ENCODE peak calls at places on chromosomes 5 and 9, in eight cellular contexts. O, U, K, V, D, S, M and F are unnamed samples.

GRCh38 chr5:140125637-140126036 is at the start of gene IGIP:
- DNase-seq in V (no peak), U (no peak), O (no peak), M (no peak), D (no peak), S (no peak), K (no peak), F (no peak)

GRCh38 chr9:130891699-130892502 is 4.7 kb downstream of the QRFP start:
- DNase-seq in K (peak), O (peak), V (no peak), M (no peak), U (no peak), S (no peak), D (peak), F (no peak)

GRCh38 chr9:16532681-16533450 is 337.6 kb downstream of the BNC2 start:
- DNase-seq in O (no peak), U (no peak), V (peak), D (no peak), S (no peak), M (no peak), K (no peak), F (no peak)

GRCh38 chr5:10567181-10567591 is 3.3 kb downstream of the ANKRD33B start:
- DNase-seq in S (no peak), M (peak), U (no peak), D (no peak), O (no peak), V (no peak), K (no peak), F (no peak)

GRCh38 chr9:90300901-90301688 is 341.5 kb downstream of the DIRAS2 start:
- DNase-seq in O (peak), S (peak), D (no peak), K (peak), M (peak), U (no peak), V (peak), F (no peak)

GRCh38 chr9:80874276-80874675 is 815.1 kb downstream of the TLE1 start:
- DNase-seq in U (no peak), V (peak), K (no peak), O (no peak), D (no peak), S (no peak), M (no peak), F (no peak)

GRCh38 chr5:12780536-12780935 is 876.3 kb upstream of the CTNND2 start:
- DNase-seq in D (no peak), S (no peak), K (no peak), U (no peak), V (no peak), M (no peak), O (no peak), F (no peak)

GRCh38 chr5:112418412-112419049 is 546 bp downstream of the EPB41L4A start:
- DNase-seq in K (peak), D (no peak), M (no peak), V (no peak), U (peak), S (peak), O (no peak), F (no peak)

GRCh38 chr9:136148766-136149165 is 30.1 kb upstream of the TMEM250 start:
- DNase-seq in M (no peak), U (peak), V (no peak), D (no peak), S (no peak), K (no peak), O (no peak), F (no peak)

GRCh38 chr9:37531699-37532098 is 44.5 kb downstream of the FBXO10 start:
- DNase-seq in U (no peak), V (no peak), D (no peak), K (no peak), S (no peak), M (no peak), O (no peak), F (no peak)

GRCh38 chr5:116231288-116231687 is 146.5 kb downstream of the COMMD10 start:
- DNase-seq in D (no peak), S (no peak), U (no peak), O (no peak), M (no peak), K (no peak), V (no peak), F (no peak)

GRCh38 chr9:127562841-127563523 is 49.1 kb upstream of the STXBP1 start:
- DNase-seq in O (no peak), U (no peak), D (no peak), V (peak), K (no peak), S (no peak), M (no peak), F (no peak)

DNA sequence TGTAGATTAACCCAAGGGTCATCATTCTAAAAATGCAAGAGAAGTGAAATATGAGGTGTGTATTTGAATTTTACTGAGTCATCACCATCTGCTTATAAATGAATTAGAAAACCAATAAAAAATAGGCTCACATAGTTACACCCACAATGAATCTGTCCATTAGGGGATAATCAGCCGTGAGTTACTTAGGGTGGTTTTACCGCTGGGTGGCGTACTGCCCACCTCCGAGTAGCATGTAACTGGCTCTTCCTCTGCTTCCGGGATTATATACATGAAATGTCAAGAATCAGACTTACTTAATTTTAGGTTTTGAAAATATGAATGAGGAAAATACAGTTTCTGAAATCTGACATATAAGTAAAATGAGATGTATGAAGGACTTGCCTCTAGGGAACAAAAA is 332.9 kb upstream of the CCNG1 start:
- DNase-seq in O (no peak), U (no peak), M (no peak), V (no peak), K (no peak), D (no peak), S (peak), F (no peak)
- TF ChIP-seq CTCF in O (no peak), U (no peak), M (no peak), V (no peak), K (no peak), D (no peak), S (no peak), F (peak)

GRCh38 chr5:77973253-77973609 is 197.1 kb upstream of the TBCA start:
- DNase-seq in V (no peak), S (no peak), D (no peak), U (peak), K (no peak), O (no peak), M (no peak), F (no peak)
- TF ChIP-seq CTCF in V (no peak), S (no peak), D (no peak), U (no peak), K (no peak), O (no peak), M (no peak), F (no peak)

GRCh38 chr5:137113939-137114338 is 385.2 kb downstream of the SPOCK1 start:
- DNase-seq in S (no peak), U (no peak), M (no peak), K (no peak), O (no peak), V (no peak), D (no peak), F (no peak)

GRCh38 chr5:137113161-137113560 is 386.0 kb downstream of the SPOCK1 start:
- DNase-seq in U (no peak), O (no peak), V (no peak), M (no peak), S (no peak), K (no peak), D (no peak), F (no peak)

GRCh38 chr5:137118629-137119028 is 380.5 kb downstream of the SPOCK1 start:
- DNase-seq in O (no peak), D (no peak), V (no peak), K (no peak), U (no peak), M (no peak), S (no peak), F (no peak)

GRCh38 chr5:137115152-137115551 is 384.0 kb downstream of the SPOCK1 start:
- DNase-seq in D (no peak), S (no peak), K (no peak), U (no peak), V (no peak), M (no peak), O (no peak), F (no peak)

GRCh38 chr5:137114529-137114928 is 384.6 kb downstream of the SPOCK1 start:
- DNase-seq in D (no peak), K (no peak), M (no peak), S (no peak), U (no peak), V (peak), O (no peak), F (no peak)
- TF ChIP-seq CTCF in D (no peak), K (no peak), M (no peak), S (no peak), U (no peak), V (peak), O (no peak), F (no peak)

GRCh38 chr5:161696992-161697391 is 11.5 kb downstream of the GABRA6 start:
- DNase-seq in M (no peak), O (no peak), K (no peak), S (no peak), U (no peak), D (no peak), V (no peak), F (no peak)
- TF ChIP-seq CTCF in M (no peak), O (no peak), K (no peak), S (no peak), U (no peak), D (no peak), V (no peak), F (no peak)

GRCh38 chr9:101738566-101739183 is at the start of gene GRIN3A:
- DNase-seq in U (peak), O (peak), K (peak), M (no peak), V (no peak), S (peak), D (no peak), F (no peak)
- TF ChIP-seq CTCF in U (no peak), O (peak), K (no peak), M (no peak), V (no peak), S (no peak), D (no peak), F (no peak)

GRCh38 chr5:129852747-129853352 is 51.4 kb upstream of the CHSY3 start:
- DNase-seq in K (peak), U (no peak), D (peak), V (peak), O (peak), M (peak), S (peak), F (peak)
- TF ChIP-seq CTCF in K (peak), U (peak), D (peak), V (peak), O (peak), M (peak), S (peak), F (peak)

DNA sequence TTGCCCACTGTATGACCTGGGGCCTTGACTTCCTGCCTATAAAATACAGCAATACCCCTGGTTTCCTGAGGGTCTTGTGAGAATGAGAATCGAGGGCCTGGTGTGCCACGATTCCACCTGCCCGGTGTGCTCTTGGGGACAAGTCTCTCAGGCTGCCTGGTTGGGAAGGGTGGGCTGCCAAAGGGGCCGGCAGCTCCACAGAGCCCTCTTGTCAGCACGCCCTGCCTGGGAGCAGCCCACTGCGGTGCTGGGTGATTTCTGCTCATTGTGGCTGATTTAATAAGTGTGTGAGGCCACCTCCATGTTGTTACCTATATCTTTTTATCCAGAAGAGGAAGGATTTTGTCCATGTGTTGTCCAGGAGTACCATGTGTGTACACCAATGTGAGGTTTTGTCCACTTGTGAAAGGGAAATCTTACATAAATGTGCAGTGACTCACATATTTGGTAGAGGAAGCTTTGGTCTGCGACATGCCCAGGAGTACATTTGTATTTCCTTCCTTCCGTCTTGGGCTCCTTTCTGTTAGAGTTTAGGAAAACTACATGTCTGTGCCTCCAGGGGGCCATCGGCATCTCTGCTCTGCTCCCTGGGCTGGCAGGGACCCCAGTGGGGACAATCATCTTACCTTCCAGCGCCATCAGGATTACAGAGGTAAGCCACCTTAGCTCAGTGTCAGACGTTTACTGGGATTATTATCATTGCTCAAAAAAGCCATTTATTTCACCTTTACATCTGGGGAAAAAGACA is 108.6 kb downstream of the PHF2 start:
- DNase-seq in S (no peak), K (no peak), M (no peak), U (no peak), V (peak), O (no peak), D (peak), F (peak)
- TF ChIP-seq CTCF in S (no peak), K (no peak), M (no peak), U (no peak), V (peak), O (no peak), D (no peak), F (peak)

DNA sequence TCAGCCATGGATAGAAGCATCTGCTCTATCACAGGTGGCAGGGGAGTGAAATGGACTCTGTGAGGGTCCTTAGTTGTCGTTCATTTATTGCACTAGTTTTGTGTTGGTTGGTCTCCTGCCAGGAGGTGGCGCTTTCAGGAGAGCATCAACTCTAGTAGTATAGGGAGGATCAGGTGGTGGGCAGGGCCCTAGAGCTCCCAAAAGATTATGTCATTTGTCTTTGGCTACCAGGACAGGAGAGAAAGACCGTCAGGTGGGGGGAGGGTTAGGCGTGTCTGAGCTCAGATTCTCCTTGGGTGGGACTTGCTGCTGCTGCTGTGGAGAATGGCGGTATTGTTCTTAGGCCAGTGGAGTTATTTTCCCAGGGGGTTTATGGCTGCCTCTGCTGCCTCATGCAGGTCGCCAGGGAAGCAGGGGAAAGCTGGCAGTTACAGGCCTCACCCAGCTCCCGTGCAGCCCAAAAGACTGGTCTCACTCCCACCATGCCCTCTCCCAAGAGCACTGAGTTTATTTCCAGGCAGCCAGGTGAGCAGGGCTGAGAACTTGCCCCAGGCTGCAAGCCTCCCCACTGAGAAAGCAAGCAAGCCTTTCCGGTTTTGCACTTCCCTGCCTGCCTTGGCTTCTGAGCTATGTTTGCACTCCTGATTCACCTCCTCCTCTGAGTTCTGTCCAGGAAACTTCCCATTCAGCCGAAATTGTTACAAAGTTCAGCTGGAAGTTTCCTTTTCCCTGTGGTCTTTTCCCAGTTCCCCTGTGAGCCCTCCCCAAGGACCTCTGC is 317.3 kb downstream of the TAF11L14 start:
- DNase-seq in K (no peak), M (no peak), V (no peak), O (no peak), D (no peak), U (no peak), S (no peak), F (no peak)
- TF ChIP-seq CTCF in K (no peak), M (no peak), V (no peak), O (no peak), D (no peak), U (no peak), S (no peak), F (peak)

GRCh38 chr5:114097570-114097969 is 264.3 kb upstream of the KCNN2 start:
- DNase-seq in O (no peak), K (no peak), U (no peak), S (no peak), M (no peak), V (no peak), D (no peak), F (no peak)

GRCh38 chr5:114099161-114099560 is 262.7 kb upstream of the KCNN2 start:
- DNase-seq in U (no peak), M (no peak), D (no peak), V (no peak), K (no peak), O (no peak), S (no peak), F (no peak)

DNA sequence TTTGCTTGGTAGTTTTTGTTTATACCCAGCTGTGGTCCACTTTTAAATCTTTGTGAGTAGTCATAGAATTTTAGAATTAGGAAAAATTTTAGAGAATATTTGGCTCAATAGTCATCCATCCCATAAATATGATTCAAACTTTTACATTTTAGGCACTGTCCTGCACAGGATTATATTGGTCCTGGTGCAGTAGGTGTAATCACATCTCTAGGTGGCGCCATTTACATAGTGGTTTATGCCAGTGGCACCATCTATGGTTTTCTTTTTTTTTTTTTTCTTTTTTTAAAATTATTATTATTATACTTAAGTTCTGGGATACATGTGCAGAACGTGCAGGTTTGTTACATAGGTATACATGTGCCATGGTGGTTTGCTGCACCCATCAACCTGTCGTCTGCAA is 260.7 kb upstream of the KCNN2 start:
- DNase-seq in U (no peak), K (no peak), M (no peak), D (no peak), V (peak), S (peak), O (no peak), F (no peak)
- TF ChIP-seq CTCF in U (peak), K (peak), M (peak), D (peak), V (peak), S (peak), O (peak), F (peak)